ENCODE peak calls at places on chromosomes 2 and 18, in four cellular contexts. V is glutamatergic neuron, Z is fibroblast of mammary gland, G is breast epithelium. D is an unnamed sample.

GRCh38 chr2:17101091-17101490 is 417.1 kb downstream of the RAD51AP2 start:
- DNase-seq in V (no peak), Z (no peak), G (no peak), D (no peak)

GRCh38 chr2:23587330-23587729 is 202.4 kb downstream of the KLHL29 start:
- DNase-seq in V (no peak), Z (no peak), G (no peak), D (no peak)

GRCh38 chr18:36899289-36899688 is 70.4 kb downstream of the KIAA1328 start:
- DNase-seq in V (no peak), Z (peak), G (no peak), D (peak)

GRCh38 chr18:79664525-79665125 is 15.0 kb upstream of the CTDP1 start:
- DNase-seq in V (no peak), Z (peak), G (no peak), D (peak)

GRCh38 chr2:237616373-237617304 is 10.7 kb upstream of the LRRFIP1 start:
- DNase-seq in V (no peak), Z (peak), G (no peak), D (peak)

GRCh38 chr18:371616-371998 is 103.8 kb upstream of the THOC1 start:
- DNase-seq in V (no peak), Z (no peak), G (peak), D (no peak)

GRCh38 chr2:45765007-45765767 is 113.7 kb downstream of the PRKCE start:
- DNase-seq in V (no peak), Z (peak), G (no peak), D (no peak)

GRCh38 chr2:70995227-70995729 is 605 bp upstream of the TEX261 start:
- DNase-seq in V (no peak), Z (peak), G (no peak), D (peak)

GRCh38 chr2:30691948-30692828 is 115.1 kb downstream of the CAPN13 start:
- DNase-seq in V (no peak), Z (peak), G (no peak), D (peak)

GRCh38 chr2:51628953-51629352 is 597.0 kb upstream of the NRXN1 start:
- DNase-seq in V (no peak), Z (no peak), G (no peak), D (no peak)

GRCh38 chr2:20241973-20242726 is 17.2 kb upstream of the SDC1 start:
- DNase-seq in V (peak), Z (no peak), G (no peak), D (no peak)

GRCh38 chr2:238296638-238297457 is 8.4 kb upstream of the PER2 start:
- DNase-seq in V (no peak), Z (no peak), G (no peak), D (no peak)

GRCh38 chr2:66805136-66805535 is 370.2 kb downstream of the MEIS1 start:
- DNase-seq in V (no peak), Z (no peak), G (no peak), D (no peak)

GRCh38 chr18:76490701-76491171 is 4.3 kb downstream of the ZNF516 start:
- DNase-seq in V (peak), Z (peak), G (peak), D (no peak)

GRCh38 chr2:186887107-186888090 is 38.4 kb upstream of the ZSWIM2 start:
- DNase-seq in V (no peak), Z (peak), G (peak), D (no peak)

GRCh38 chr2:143745060-143745459 is 615.8 kb downstream of the ARHGAP15 start:
- DNase-seq in V (no peak), Z (no peak), G (no peak), D (no peak)

GRCh38 chr2:38722271-38723115 is 28.7 kb downstream of the SRSF7 start:
- DNase-seq in V (no peak), Z (no peak), G (no peak), D (no peak)

GRCh38 chr2:53209679-53210473 is 557.7 kb upstream of the CHAC2 start:
- DNase-seq in V (no peak), Z (no peak), G (no peak), D (no peak)

GRCh38 chr2:227855440-227855839 is 16.0 kb upstream of the DAW1 start:
- DNase-seq in V (no peak), Z (no peak), G (no peak), D (no peak)

DNA sequence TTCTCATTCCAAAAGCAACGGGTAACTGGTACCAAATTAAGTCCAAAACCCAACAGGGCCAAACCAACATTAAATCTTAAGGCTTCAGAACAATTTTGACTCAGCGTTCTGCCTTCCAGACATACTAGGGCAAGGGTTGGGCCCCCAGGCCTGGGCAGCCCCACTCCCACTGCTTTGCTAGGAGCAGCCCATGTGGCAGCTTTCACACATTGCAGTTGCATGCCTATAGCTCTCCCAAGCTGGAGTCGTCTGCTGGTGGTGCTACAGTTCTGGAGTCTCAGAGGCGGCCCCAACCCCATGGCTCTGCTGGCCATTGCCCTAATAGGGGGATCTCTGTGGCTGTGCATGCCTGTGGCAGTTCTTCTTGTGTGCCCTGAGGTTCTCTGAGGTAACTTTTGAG is 37.6 kb upstream of the CD226 start:
- DNase-seq in V (no peak), Z (no peak), G (no peak), D (no peak)
- TF ChIP-seq CTCF in V (no peak), Z (no peak), G (no peak), D (no peak)

GRCh38 chr2:231786177-231786916 is at the start of gene COPS7B:
- DNase-seq in V (peak), Z (peak), G (peak), D (peak)
- TF ChIP-seq CTCF in V (peak), Z (peak), G (no peak), D (peak)

GRCh38 chr2:162038676-162039075 is 35.3 kb downstream of the DPP4 start:
- DNase-seq in V (no peak), Z (no peak), G (no peak), D (no peak)
- TF ChIP-seq CTCF in V (no peak), Z (no peak), G (no peak), D (no peak)

GRCh38 chr2:127422631-127423475 is 4.6 kb downstream of the PROC start:
- DNase-seq in V (peak), Z (no peak), G (peak), D (no peak)

GRCh38 chr2:127421871-127422618 is 3.8 kb downstream of the PROC start:
- DNase-seq in V (no peak), Z (no peak), G (peak), D (no peak)

GRCh38 chr2:127424598-127425379 is 6.6 kb downstream of the PROC start:
- DNase-seq in V (no peak), Z (peak), G (peak), D (no peak)

GRCh38 chr2:127423476-127423840 is 5.2 kb downstream of the PROC start:
- DNase-seq in V (no peak), Z (no peak), G (peak), D (no peak)

DNA sequence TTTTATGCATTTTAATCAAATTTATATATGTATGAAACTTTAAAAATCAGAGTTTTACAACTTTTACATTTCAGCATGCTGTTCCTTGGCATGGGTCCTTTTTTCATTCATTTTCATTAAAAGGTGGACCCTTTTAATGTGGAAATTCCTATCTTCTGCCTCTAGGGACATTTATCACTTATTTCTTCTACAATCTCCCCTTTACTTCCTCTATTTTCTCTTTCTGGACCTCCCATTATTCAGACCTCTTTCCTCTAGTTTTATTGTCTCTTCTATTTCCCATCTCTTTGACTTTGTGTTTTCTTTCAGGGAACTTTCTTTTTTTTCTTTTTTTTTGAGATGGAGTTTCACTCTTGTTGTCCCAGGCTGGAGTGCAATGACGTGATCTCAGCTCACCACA is 5.7 kb downstream of the PROC start:
- DNase-seq in V (no peak), Z (no peak), G (peak), D (no peak)
- TF ChIP-seq CTCF in V (no peak), Z (no peak), G (no peak), D (peak)

GRCh38 chr2:28390857-28391563 is 1.6 kb upstream of the FOSL2 start:
- DNase-seq in V (peak), Z (no peak), G (peak), D (peak)

GRCh38 chr2:28391564-28392296 is 928 bp upstream of the FOSL2 start:
- DNase-seq in V (peak), Z (peak), G (peak), D (peak)

GRCh38 chr2:28387082-28387960 is 5.3 kb upstream of the FOSL2 start:
- DNase-seq in V (no peak), Z (no peak), G (no peak), D (peak)

GRCh38 chr2:28390241-28390856 is 2.3 kb upstream of the FOSL2 start:
- DNase-seq in V (peak), Z (peak), G (peak), D (peak)

GRCh38 chr2:28389399-28390240 is 3.0 kb upstream of the FOSL2 start:
- DNase-seq in V (no peak), Z (no peak), G (no peak), D (no peak)
- TF ChIP-seq CTCF in V (no peak), Z (no peak), G (no peak), D (no peak)

DNA sequence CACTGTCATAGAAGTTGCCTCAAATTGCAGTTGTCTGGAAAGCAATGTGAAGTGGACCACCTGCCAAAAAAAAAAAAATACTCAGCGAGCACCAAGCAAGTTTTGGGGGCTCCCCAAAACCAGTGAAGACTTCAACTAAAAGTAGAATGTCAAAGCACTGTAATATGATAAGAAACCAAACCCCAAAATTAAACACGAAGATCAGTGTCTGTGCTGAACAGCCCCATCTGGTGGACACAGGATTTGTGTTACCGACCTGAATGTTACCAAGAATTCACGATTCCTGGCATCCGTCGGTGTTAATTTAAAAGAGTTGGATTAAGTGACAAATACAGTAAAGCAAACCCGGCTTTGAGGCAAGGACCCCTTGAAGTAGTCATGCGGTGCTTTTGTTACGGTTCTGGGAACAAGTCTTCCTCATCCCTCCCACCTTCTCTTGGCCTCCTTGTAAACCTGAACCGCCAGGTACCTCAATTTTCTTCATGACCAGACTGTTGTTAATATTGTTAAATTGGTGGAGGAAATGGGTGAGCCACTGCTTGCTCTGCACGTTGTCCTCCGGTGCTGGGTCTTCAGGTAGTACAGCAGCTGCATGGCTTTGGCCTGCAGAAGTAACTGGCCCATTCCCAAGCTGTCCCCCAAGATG is 31.3 kb upstream of the SSB start:
- DNase-seq in V (peak), Z (peak), G (peak), D (peak)
- TF ChIP-seq CTCF in V (peak), Z (peak), G (peak), D (peak)

GRCh38 chr2:148645135-148645924 is 779 bp downstream of the EPC2 start:
- DNase-seq in V (peak), Z (peak), G (peak), D (peak)
- TF ChIP-seq CTCF in V (peak), Z (no peak), G (peak), D (peak)

D was measured in HFFc6.